ENCODE peak calls at places on chromosomes 5 and 9, in six cellular contexts. O is OCI-LY7, L is HCT116, P is MM.1S, H is GM23248, G is SK-N-SH. U is an unnamed sample.

GRCh38 chr5:14032944-14033343 is 88.5 kb upstream of the DNAH5 start:
- DNase-seq in L (peak; percentile 59), O (no peak), H (peak; percentile 89), G (no peak), P (no peak), U (peak; percentile 77)

GRCh38 chr9:97768731-97769130 is 71.6 kb upstream of the XPA start:
- DNase-seq in O (no peak), P (no peak), L (no peak), G (no peak), H (peak; percentile 91), U (no peak)

GRCh38 chr5:73121109-73121443 is 701 bp downstream of the TMEM171 start:
- DNase-seq in O (no peak), L (no peak), H (peak; percentile 53), G (no peak), P (no peak), U (peak; percentile 39)

GRCh38 chr5:175749591-175749990 is 91.7 kb downstream of the HRH2 start:
- DNase-seq in H (no peak), G (no peak), L (no peak), P (no peak), O (no peak), U (no peak)

GRCh38 chr9:76677481-76678055 is 86.7 kb upstream of the PCA3 start:
- DNase-seq in G (no peak), H (peak; percentile 17), L (no peak), O (no peak), P (no peak), U (no peak)

GRCh38 chr9:113966394-113966793 is 90.3 kb downstream of the ZNF618 start:
- DNase-seq in P (no peak), O (no peak), L (no peak), G (no peak), H (no peak), U (no peak)

GRCh38 chr5:66821626-66822429 is 225.6 kb downstream of the MAST4 start:
- DNase-seq in H (no peak), P (no peak), O (no peak), L (no peak), G (no peak), U (no peak)

GRCh38 chr9:20207161-20207560 is 415.1 kb downstream of the MLLT3 start:
- DNase-seq in P (no peak), H (no peak), L (no peak), G (no peak), O (no peak), U (no peak)

GRCh38 chr5:68593211-68593701 is 377.7 kb downstream of the PIK3R1 start:
- DNase-seq in O (no peak), L (no peak), P (no peak), H (no peak), G (no peak), U (no peak)

GRCh38 chr5:16857635-16858034 is 78.5 kb downstream of the MYO10 start:
- DNase-seq in H (peak; percentile 51), P (no peak), O (no peak), L (no peak), G (no peak), U (peak; percentile 68)

GRCh38 chr5:34585601-34586104 is 70.5 kb upstream of the RAI14 start:
- DNase-seq in H (peak; percentile 71), O (no peak), G (no peak), P (no peak), L (no peak), U (peak; percentile 97)

GRCh38 chr9:113560621-113560915 is 97.0 kb downstream of the RGS3 start:
- DNase-seq in P (no peak), G (no peak), L (no peak), H (no peak), O (no peak), U (no peak)

GRCh38 chr5:138331449-138332368 is at the start of gene CDC25C:
- DNase-seq in O (peak; percentile 99), L (peak; percentile 97), P (peak; percentile 100), G (peak; percentile 92), H (peak; percentile 100), U (peak; percentile 97)

GRCh38 chr5:109907751-109908150 is 218.0 kb downstream of the MAN2A1 start:
- DNase-seq in O (no peak), G (no peak), H (peak; percentile 79), P (no peak), L (no peak), U (peak; percentile 39)

GRCh38 chr9:128633601-128634000 is 23.0 kb downstream of the DYNC2I2 start:
- DNase-seq in L (no peak), P (no peak), G (peak; percentile 15), O (no peak), H (no peak), U (no peak)

GRCh38 chr5:123976393-123977029 is 464.5 kb downstream of the CSNK1G3 start:
- DNase-seq in G (no peak), L (no peak), P (peak; percentile 34), H (no peak), O (peak; percentile 64), U (no peak)

DNA sequence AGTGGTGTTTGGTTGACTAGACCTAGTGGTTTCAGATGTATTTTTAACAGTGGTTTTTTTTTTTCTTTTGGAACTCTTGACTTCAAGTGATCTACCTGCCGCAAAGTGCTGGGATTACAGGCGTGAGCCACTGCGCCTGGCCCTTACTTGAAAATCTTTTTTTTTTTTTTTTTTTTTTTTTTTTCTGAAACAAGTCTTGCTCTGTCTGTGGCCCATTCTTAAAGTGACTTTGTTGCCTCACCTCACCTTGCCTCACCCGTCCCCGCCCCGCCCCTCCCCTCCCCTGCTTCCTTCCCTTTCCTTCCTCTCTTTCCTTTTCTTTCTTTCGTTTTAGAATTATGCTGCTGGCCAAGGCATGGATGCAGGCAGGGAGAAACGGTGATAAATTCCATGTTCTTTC is 26.0 kb downstream of the GPBP1 start:
- DNase-seq in P (peak; percentile 53), O (no peak), H (no peak), L (no peak), G (no peak), U (no peak)
- H4K20me1 ChIP-seq in P (peaks cover 51% of the 10 kb centered on the region), O (peaks cover 48% of the 10 kb centered on the region), H (peaks cover 7% of the 10 kb centered on the region), L (peaks cover 48% of the 10 kb centered on the region), G (peaks cover 79% of the 10 kb centered on the region), U (no peaks in the 10 kb centered on the region)

DNA sequence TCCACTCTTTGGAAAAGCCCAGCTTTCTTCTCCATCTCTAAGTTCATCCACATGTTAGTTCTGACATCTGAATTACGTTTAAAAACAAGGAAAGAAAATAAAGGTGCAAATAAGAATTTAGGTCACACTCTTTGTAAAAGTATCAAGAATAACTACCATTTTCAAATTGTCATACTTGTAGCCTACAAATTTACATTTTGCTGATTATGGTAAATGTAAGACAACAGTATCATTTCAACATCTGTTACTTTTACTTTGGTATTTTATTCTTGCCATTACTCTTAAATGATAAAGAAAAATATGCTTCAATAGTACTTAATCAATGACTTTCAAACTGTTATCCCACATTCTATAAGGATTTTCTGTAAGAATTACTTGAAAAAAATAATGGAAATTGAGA is 9.8 kb upstream of the PURA start:
- DNase-seq in O (no peak), G (no peak), H (no peak), P (no peak), L (no peak), U (no peak)
- H3K4me1 ChIP-seq in O (peaks cover 15% of the 10 kb centered on the region), G (peaks cover 15% of the 10 kb centered on the region), H (peaks cover 10% of the 10 kb centered on the region), P (peaks cover 10% of the 10 kb centered on the region), L (peaks cover 23% of the 10 kb centered on the region), U (peaks cover 7% of the 10 kb centered on the region)

GRCh38 chr5:160567031-160567705 is 145.5 kb downstream of the PTTG1 start:
- DNase-seq in H (no peak), G (no peak), L (no peak), P (no peak), O (no peak), U (no peak)
- TF ChIP-seq EZH2phosphoT487 in H (no peak), G (no peak), L (no peak), P (no peak), O (no peak), U (no peak)

DNA sequence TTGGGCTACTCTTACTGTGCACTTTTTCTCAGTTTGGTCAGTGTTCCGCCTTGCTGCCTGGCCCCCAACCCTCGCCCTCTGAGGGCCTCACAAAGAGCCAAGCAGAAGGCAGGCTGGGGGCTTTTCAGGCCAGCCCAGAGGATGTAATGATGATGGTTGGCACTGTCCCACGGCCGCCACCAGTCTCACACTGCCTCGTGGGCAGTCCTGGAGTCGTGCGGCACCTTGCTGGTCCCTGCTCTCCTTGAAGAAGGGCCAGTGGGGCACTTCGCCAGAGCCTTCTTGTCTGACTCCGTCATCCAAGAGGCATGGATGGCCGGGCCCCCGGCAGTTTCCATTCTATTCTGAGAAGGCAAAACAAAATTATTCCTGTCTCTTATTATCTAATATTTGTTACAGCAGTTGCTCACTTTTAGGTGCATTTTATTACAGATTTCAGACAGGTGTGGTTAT is 21.0 kb downstream of the TENT4A start:
- DNase-seq in P (no peak), G (no peak), O (no peak), H (peak; percentile 66), L (no peak), U (no peak)
- H4K20me1 ChIP-seq in P (no peaks in the 10 kb centered on the region), G (peaks cover 83% of the 10 kb centered on the region), O (peaks cover 12% of the 10 kb centered on the region), H (no peaks in the 10 kb centered on the region), L (peaks cover 11% of the 10 kb centered on the region), U (peaks cover 52% of the 10 kb centered on the region)

GRCh38 chr5:107698286-107698685 is 27.5 kb upstream of the EFNA5 start:
- DNase-seq in P (no peak), O (no peak), L (no peak), H (peak; percentile 53), G (no peak), U (no peak)
- H3K4me1 ChIP-seq in P (no peaks in the 10 kb centered on the region), O (no peaks in the 10 kb centered on the region), L (no peaks in the 10 kb centered on the region), H (peaks cover 4% of the 10 kb centered on the region), G (no peaks in the 10 kb centered on the region), U (no peaks in the 10 kb centered on the region)

GRCh38 chr5:2103940-2104339 is 221.2 kb upstream of the IRX4 start:
- DNase-seq in L (no peak), P (no peak), G (no peak), O (no peak), H (no peak), U (no peak)
- TF ChIP-seq EZH2phosphoT487 in L (no peak), P (no peak), G (no peak), O (no peak), H (no peak), U (no peak)

DNA sequence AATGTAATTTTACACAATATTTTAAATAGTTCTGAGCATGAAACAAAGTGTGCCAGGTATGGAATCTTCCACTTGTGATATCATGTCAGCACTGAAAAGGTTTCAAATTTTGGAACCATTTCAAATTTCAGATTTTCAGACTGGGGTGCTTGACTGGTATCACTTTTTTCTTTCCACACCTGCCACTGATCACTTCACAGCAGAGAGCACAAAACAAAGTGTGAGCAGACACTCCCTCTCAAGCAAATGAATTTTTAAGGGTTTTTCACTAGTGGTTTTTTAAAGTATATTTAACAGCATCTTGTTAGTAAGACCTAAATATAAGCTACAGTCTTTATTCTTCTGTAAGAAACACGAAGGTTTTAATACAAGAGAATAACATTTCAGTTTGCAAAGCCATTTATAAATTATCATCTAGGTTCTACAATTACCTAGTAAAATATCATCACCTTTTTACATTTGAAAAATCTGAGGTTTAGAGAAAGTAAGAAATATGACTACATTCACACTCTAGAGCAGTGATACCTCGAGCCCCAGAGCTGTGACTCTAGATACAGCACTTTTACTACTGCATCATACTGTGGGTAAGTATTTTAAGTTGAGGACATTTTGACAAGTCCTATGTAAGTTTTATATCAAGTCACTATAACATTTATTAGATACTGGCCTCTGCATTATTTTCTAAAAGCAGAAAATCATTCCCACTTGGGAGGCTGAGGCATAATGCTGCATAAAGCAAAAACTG is 14.6 kb downstream of the GOLPH3 start:
- DNase-seq in O (no peak), L (no peak), H (no peak), G (no peak), P (no peak), U (no peak)
- H4K20me1 ChIP-seq in O (peaks cover 12% of the 10 kb centered on the region), L (peaks cover 10% of the 10 kb centered on the region), H (peaks cover 21% of the 10 kb centered on the region), G (peaks cover 93% of the 10 kb centered on the region), P (peaks cover 40% of the 10 kb centered on the region), U (peaks cover 35% of the 10 kb centered on the region)

U was measured in PC-3.